ENCODE peak calls at places on chromosomes 12 and 14, in seven cellular contexts. One of them, this sample, is unnamed.
A peak's percentile ranks its signal among the peaks of the same experiment; 100 is the strongest.

GRCh38 chr14:51310453-51311074 is 70.5 kb downstream of the TMX1 start:
- DNase-seq in smooth muscle cell of the brain vasculature: no peak
- DNase-seq in GM12892: no peak
- DNase-seq in GM13976: no peak
- DNase-seq in D341Med: no peak
- DNase-seq in CD4-positive, CD25-positive, alpha-beta regulatory T cell: no peak
- DNase-seq in amniotic epithelial cell: peak; percentile 57
- DNase-seq in this sample: no peak

GRCh38 chr14:22567437-22567836 is 21.6 kb downstream of the DAD1 start:
- DNase-seq in GM13976: no peak
- DNase-seq in smooth muscle cell of the brain vasculature: no peak
- DNase-seq in D341Med: no peak
- DNase-seq in amniotic epithelial cell: no peak
- DNase-seq in GM12892: no peak
- DNase-seq in CD4-positive, CD25-positive, alpha-beta regulatory T cell: no peak
- DNase-seq in this sample: no peak

GRCh38 chr12:109770861-109771670 is 57.4 kb downstream of the FAM222A start:
- DNase-seq in GM13976: no peak
- DNase-seq in smooth muscle cell of the brain vasculature: no peak
- DNase-seq in CD4-positive, CD25-positive, alpha-beta regulatory T cell: no peak
- DNase-seq in amniotic epithelial cell: no peak
- DNase-seq in D341Med: peak; percentile 15
- DNase-seq in GM12892: no peak
- DNase-seq in this sample: no peak

GRCh38 chr12:69919565-69919964 is 94.5 kb downstream of the MYRFL start:
- DNase-seq in D341Med: no peak
- DNase-seq in GM13976: no peak
- DNase-seq in GM12892: no peak
- DNase-seq in amniotic epithelial cell: no peak
- DNase-seq in CD4-positive, CD25-positive, alpha-beta regulatory T cell: no peak
- DNase-seq in smooth muscle cell of the brain vasculature: no peak
- DNase-seq in this sample: no peak

GRCh38 chr14:91318911-91319310 is 74.4 kb upstream of the GPR68 start:
- DNase-seq in amniotic epithelial cell: no peak
- DNase-seq in GM12892: no peak
- DNase-seq in D341Med: no peak
- DNase-seq in smooth muscle cell of the brain vasculature: no peak
- DNase-seq in GM13976: no peak
- DNase-seq in CD4-positive, CD25-positive, alpha-beta regulatory T cell: no peak
- DNase-seq in this sample: no peak

GRCh38 chr14:92780444-92780843 is 13.7 kb upstream of the GOLGA5 start:
- DNase-seq in amniotic epithelial cell: peak; percentile 65
- DNase-seq in D341Med: no peak
- DNase-seq in CD4-positive, CD25-positive, alpha-beta regulatory T cell: no peak
- DNase-seq in GM12892: no peak
- DNase-seq in smooth muscle cell of the brain vasculature: no peak
- DNase-seq in GM13976: no peak
- DNase-seq in this sample: no peak

GRCh38 chr12:109433618-109434017 is 43.5 kb downstream of the KCTD10 start:
- DNase-seq in D341Med: peak; percentile 59
- DNase-seq in amniotic epithelial cell: peak; percentile 10
- DNase-seq in CD4-positive, CD25-positive, alpha-beta regulatory T cell: no peak
- DNase-seq in smooth muscle cell of the brain vasculature: no peak
- DNase-seq in GM12892: no peak
- DNase-seq in GM13976: no peak
- DNase-seq in this sample: peak; percentile 36

GRCh38 chr14:20757963-20758362 is 10.2 kb upstream of the EDDM3B start:
- DNase-seq in CD4-positive, CD25-positive, alpha-beta regulatory T cell: no peak
- DNase-seq in amniotic epithelial cell: no peak
- DNase-seq in smooth muscle cell of the brain vasculature: no peak
- DNase-seq in GM13976: peak; percentile 28
- DNase-seq in D341Med: no peak
- DNase-seq in GM12892: no peak
- DNase-seq in this sample: peak; percentile 51

GRCh38 chr12:14111230-14111865 is 129.9 kb upstream of the GRIN2B start:
- DNase-seq in amniotic epithelial cell: no peak
- DNase-seq in GM13976: peak; percentile 42
- DNase-seq in GM12892: peak; percentile 12
- DNase-seq in CD4-positive, CD25-positive, alpha-beta regulatory T cell: no peak
- DNase-seq in D341Med: peak; percentile 39
- DNase-seq in smooth muscle cell of the brain vasculature: no peak
- DNase-seq in this sample: peak; percentile 76

GRCh38 chr14:44316647-44317432 is 190.2 kb downstream of the FSCB start:
- DNase-seq in smooth muscle cell of the brain vasculature: peak; percentile 32
- DNase-seq in amniotic epithelial cell: peak; percentile 96
- DNase-seq in CD4-positive, CD25-positive, alpha-beta regulatory T cell: no peak
- DNase-seq in D341Med: no peak
- DNase-seq in GM12892: no peak
- DNase-seq in GM13976: no peak
- DNase-seq in this sample: peak; percentile 31

GRCh38 chr12:97267166-97267565 is 195.4 kb upstream of the RMST start:
- DNase-seq in GM13976: no peak
- DNase-seq in smooth muscle cell of the brain vasculature: no peak
- DNase-seq in D341Med: no peak
- DNase-seq in GM12892: no peak
- DNase-seq in amniotic epithelial cell: no peak
- DNase-seq in CD4-positive, CD25-positive, alpha-beta regulatory T cell: no peak
- DNase-seq in this sample: no peak

GRCh38 chr14:53356361-53357150 is 203.4 kb upstream of the DDHD1 start:
- DNase-seq in CD4-positive, CD25-positive, alpha-beta regulatory T cell: no peak
- DNase-seq in D341Med: no peak
- DNase-seq in GM13976: no peak
- DNase-seq in GM12892: no peak
- DNase-seq in smooth muscle cell of the brain vasculature: no peak
- DNase-seq in amniotic epithelial cell: no peak
- DNase-seq in this sample: peak; percentile 41

GRCh38 chr12:13368971-13369370 is 172.4 kb downstream of the EMP1 start:
- DNase-seq in GM13976: no peak
- DNase-seq in smooth muscle cell of the brain vasculature: no peak
- DNase-seq in amniotic epithelial cell: no peak
- DNase-seq in CD4-positive, CD25-positive, alpha-beta regulatory T cell: no peak
- DNase-seq in D341Med: no peak
- DNase-seq in GM12892: no peak
- DNase-seq in this sample: peak; percentile 35

GRCh38 chr14:75702606-75703261 is 41.7 kb downstream of the TTLL5 start:
- DNase-seq in CD4-positive, CD25-positive, alpha-beta regulatory T cell: no peak
- DNase-seq in GM13976: no peak
- DNase-seq in GM12892: no peak
- DNase-seq in D341Med: no peak
- DNase-seq in amniotic epithelial cell: no peak
- DNase-seq in smooth muscle cell of the brain vasculature: peak; percentile 62
- DNase-seq in this sample: peak; percentile 92

GRCh38 chr12:124233846-124234620 is 60.9 kb upstream of the RFLNA start:
- DNase-seq in amniotic epithelial cell: peak; percentile 65
- DNase-seq in GM12892: no peak
- DNase-seq in GM13976: no peak
- DNase-seq in D341Med: no peak
- DNase-seq in CD4-positive, CD25-positive, alpha-beta regulatory T cell: no peak
- DNase-seq in smooth muscle cell of the brain vasculature: no peak
- DNase-seq in this sample: no peak

GRCh38 chr12:8081228-8081920 is 700 bp upstream of the NECAP1 start:
- DNase-seq in amniotic epithelial cell: no peak
- DNase-seq in GM12892: no peak
- DNase-seq in D341Med: no peak
- DNase-seq in GM13976: no peak
- DNase-seq in smooth muscle cell of the brain vasculature: no peak
- DNase-seq in CD4-positive, CD25-positive, alpha-beta regulatory T cell: peak; percentile 30
- DNase-seq in this sample: no peak